ENCODE peak calls at places on chromosomes 3 and 15, in nine cellular contexts. W, U, D, J, A, B, H, Q and F are unnamed samples.

GRCh38 chr3:66068255-66068654 is 29.5 kb upstream of the MAGI1 start:
- DNase-seq in W (no peak), B (no peak), H (no peak), D (no peak), Q (no peak), U (no peak), A (no peak), J (no peak), F (no peak)

GRCh38 chr15:51380999-51381806 is 39.7 kb downstream of the GLDN start:
- DNase-seq in J (peak), A (peak), Q (no peak), U (no peak), W (peak), H (peak), D (peak), B (peak), F (no peak)

GRCh38 chr3:161263057-161263456 is 41.9 kb downstream of the NMD3 start:
- DNase-seq in B (no peak), D (no peak), W (peak), U (no peak), H (no peak), Q (no peak), A (no peak), J (no peak), F (no peak)

GRCh38 chr15:81869161-81869928 is 176.5 kb downstream of the MEX3B start:
- DNase-seq in Q (no peak), W (no peak), B (no peak), A (no peak), H (no peak), J (no peak), D (no peak), U (no peak), F (no peak)

GRCh38 chr15:65033659-65034269 is 4.3 kb upstream of the MTFMT start:
- DNase-seq in D (no peak), B (peak), W (peak), H (peak), A (no peak), J (no peak), Q (no peak), U (no peak), F (no peak)

GRCh38 chr15:95298729-95299128 is 1031.8 kb upstream of the NR2F2 start:
- DNase-seq in W (no peak), Q (no peak), U (no peak), J (no peak), D (no peak), H (no peak), B (no peak), A (no peak), F (no peak)

GRCh38 chr3:49222002-49222401 is 50.6 kb downstream of the KLHDC8B start:
- DNase-seq in Q (no peak), A (no peak), J (no peak), H (no peak), W (no peak), D (no peak), U (no peak), B (no peak), F (no peak)

GRCh38 chr3:178485756-178486155 is 50.5 kb upstream of the KCNMB2 start:
- DNase-seq in U (no peak), A (no peak), Q (no peak), D (no peak), J (no peak), B (no peak), W (peak), H (no peak), F (no peak)

GRCh38 chr3:89971329-89971728 is 863.9 kb downstream of the EPHA3 start:
- DNase-seq in U (no peak), B (no peak), A (no peak), H (no peak), J (no peak), Q (no peak), D (no peak), W (no peak), F (no peak)

GRCh38 chr3:67870477-67870876 is 216.1 kb upstream of the SUCLG2 start:
- DNase-seq in J (no peak), B (no peak), A (no peak), H (no peak), Q (no peak), U (no peak), W (no peak), D (no peak), F (no peak)

GRCh38 chr3:72395654-72396415 is 452.4 kb downstream of the SHQ1 start:
- DNase-seq in D (no peak), B (no peak), U (no peak), W (no peak), H (no peak), Q (no peak), A (no peak), J (no peak), F (no peak)

GRCh38 chr3:40487172-40487571 is 10.2 kb downstream of the ZNF619 start:
- DNase-seq in D (no peak), W (no peak), H (no peak), B (no peak), Q (no peak), J (no peak), A (no peak), U (no peak), F (no peak)

GRCh38 chr15:97502038-97502437 is 458.5 kb upstream of the ARRDC4 start:
- DNase-seq in B (no peak), U (no peak), J (no peak), D (no peak), A (no peak), H (no peak), W (peak), Q (no peak), F (no peak)

GRCh38 chr3:149717391-149718056 is 34.8 kb downstream of the COMMD2 start:
- DNase-seq in A (peak), B (peak), W (peak), J (peak), U (peak), H (peak), D (no peak), Q (no peak), F (no peak)

GRCh38 chr15:35061171-35062163 is 23.6 kb downstream of the NANOGP8 start:
- DNase-seq in J (no peak), D (no peak), B (peak), Q (no peak), H (no peak), A (no peak), W (peak), U (peak), F (no peak)

GRCh38 chr15:73349191-73349590 is 19.6 kb downstream of the HCN4 start:
- DNase-seq in J (no peak), B (no peak), A (no peak), U (no peak), W (no peak), H (no peak), Q (no peak), D (no peak), F (no peak)

GRCh38 chr15:73355866-73356265 is 12.9 kb downstream of the HCN4 start:
- DNase-seq in W (no peak), J (no peak), U (no peak), A (no peak), Q (no peak), B (no peak), D (no peak), H (no peak), F (no peak)

GRCh38 chr15:73357999-73358665 is 10.6 kb downstream of the HCN4 start:
- DNase-seq in U (no peak), Q (no peak), A (no peak), H (peak), B (no peak), W (no peak), J (no peak), D (no peak), F (no peak)

GRCh38 chr15:73352082-73352481 is 16.7 kb downstream of the HCN4 start:
- DNase-seq in Q (no peak), U (no peak), A (no peak), B (no peak), H (no peak), D (no peak), J (no peak), W (no peak), F (no peak)

GRCh38 chr15:73353734-73354133 is 15.0 kb downstream of the HCN4 start:
- DNase-seq in Q (no peak), U (no peak), D (no peak), A (no peak), W (no peak), B (no peak), J (no peak), H (no peak), F (no peak)
- TF ChIP-seq CTCF in Q (no peak), U (no peak), D (no peak), A (no peak), W (no peak), B (no peak), J (no peak), H (no peak), F (no peak)

DNA sequence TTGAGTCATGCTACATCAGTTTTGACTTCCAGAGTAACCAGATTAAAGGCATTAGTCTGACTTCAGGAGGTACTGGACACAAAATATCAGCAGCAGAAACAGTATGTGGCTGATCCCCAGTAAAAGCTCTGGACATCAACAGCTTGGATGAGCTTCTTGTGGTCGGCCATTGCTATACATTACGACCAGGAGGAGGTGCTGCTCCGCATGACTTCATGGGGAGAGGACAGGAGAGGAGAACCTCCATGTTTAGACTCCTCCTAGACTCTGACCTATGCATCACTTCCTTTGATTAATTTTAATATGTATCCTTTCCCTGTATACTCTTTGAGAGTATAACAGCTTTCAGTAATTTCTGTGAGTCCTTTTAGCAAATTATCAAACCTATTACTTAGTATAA is 285.6 kb upstream of the ARHGEF26 start:
- DNase-seq in D (no peak), A (no peak), U (no peak), J (no peak), B (no peak), W (no peak), Q (no peak), H (no peak), F (no peak)
- TF ChIP-seq CTCF in D (no peak), A (no peak), U (no peak), J (no peak), B (peak), W (no peak), Q (no peak), H (no peak), F (no peak)

GRCh38 chr15:99564221-99565030 is 1.4 kb upstream of the MEF2A start:
- DNase-seq in U (peak), W (peak), B (peak), J (no peak), Q (no peak), D (no peak), H (peak), A (peak), F (no peak)

GRCh38 chr15:99566157-99566900 is 545 bp downstream of the MEF2A start:
- DNase-seq in J (peak), Q (peak), U (peak), H (no peak), B (peak), A (peak), W (no peak), D (peak), F (no peak)

GRCh38 chr15:99565031-99565280 is 828 bp upstream of the MEF2A start:
- DNase-seq in A (no peak), D (peak), J (no peak), B (peak), Q (no peak), W (no peak), H (no peak), U (no peak), F (no peak)

GRCh38 chr15:99568548-99569352 is 3.0 kb downstream of the MEF2A start:
- DNase-seq in B (no peak), J (no peak), W (peak), H (no peak), D (no peak), U (no peak), Q (no peak), A (no peak), F (no peak)

GRCh38 chr15:99565281-99566156 is at the start of gene MEF2A:
- DNase-seq in W (peak), U (peak), Q (peak), B (peak), H (peak), A (peak), J (peak), D (peak), F (peak)
- TF ChIP-seq CTCF in W (no peak), U (no peak), Q (no peak), B (no peak), H (no peak), A (no peak), J (no peak), D (no peak), F (no peak)

GRCh38 chr3:4355401-4356224 is 52.4 kb downstream of the SETMAR start:
- DNase-seq in A (peak), U (peak), H (peak), J (no peak), B (no peak), W (no peak), D (no peak), Q (no peak), F (no peak)
- TF ChIP-seq CTCF in A (no peak), U (no peak), H (no peak), J (no peak), B (no peak), W (no peak), D (no peak), Q (no peak), F (no peak)

GRCh38 chr3:153180860-153181372 is 18.9 kb downstream of the RAP2B start:
- DNase-seq in B (no peak), D (no peak), H (no peak), Q (no peak), U (no peak), W (no peak), J (no peak), A (no peak), F (no peak)

GRCh38 chr3:153173758-153174516 is 11.9 kb downstream of the RAP2B start:
- DNase-seq in J (no peak), D (no peak), H (peak), A (no peak), W (peak), Q (no peak), B (no peak), U (no peak), F (no peak)

GRCh38 chr3:153172796-153173757 is 11.1 kb downstream of the RAP2B start:
- DNase-seq in J (no peak), A (no peak), Q (no peak), W (no peak), D (no peak), B (peak), U (no peak), H (no peak), F (no peak)

GRCh38 chr3:153171918-153172317 is 9.9 kb downstream of the RAP2B start:
- DNase-seq in U (no peak), H (no peak), D (no peak), J (no peak), A (no peak), Q (no peak), W (no peak), B (no peak), F (no peak)

GRCh38 chr3:153176197-153176596 is 14.2 kb downstream of the RAP2B start:
- DNase-seq in B (no peak), U (no peak), D (no peak), Q (no peak), W (no peak), J (no peak), A (no peak), H (no peak), F (no peak)
- TF ChIP-seq CTCF in B (no peak), U (no peak), D (no peak), Q (no peak), W (no peak), J (no peak), A (no peak), H (no peak), F (no peak)

DNA sequence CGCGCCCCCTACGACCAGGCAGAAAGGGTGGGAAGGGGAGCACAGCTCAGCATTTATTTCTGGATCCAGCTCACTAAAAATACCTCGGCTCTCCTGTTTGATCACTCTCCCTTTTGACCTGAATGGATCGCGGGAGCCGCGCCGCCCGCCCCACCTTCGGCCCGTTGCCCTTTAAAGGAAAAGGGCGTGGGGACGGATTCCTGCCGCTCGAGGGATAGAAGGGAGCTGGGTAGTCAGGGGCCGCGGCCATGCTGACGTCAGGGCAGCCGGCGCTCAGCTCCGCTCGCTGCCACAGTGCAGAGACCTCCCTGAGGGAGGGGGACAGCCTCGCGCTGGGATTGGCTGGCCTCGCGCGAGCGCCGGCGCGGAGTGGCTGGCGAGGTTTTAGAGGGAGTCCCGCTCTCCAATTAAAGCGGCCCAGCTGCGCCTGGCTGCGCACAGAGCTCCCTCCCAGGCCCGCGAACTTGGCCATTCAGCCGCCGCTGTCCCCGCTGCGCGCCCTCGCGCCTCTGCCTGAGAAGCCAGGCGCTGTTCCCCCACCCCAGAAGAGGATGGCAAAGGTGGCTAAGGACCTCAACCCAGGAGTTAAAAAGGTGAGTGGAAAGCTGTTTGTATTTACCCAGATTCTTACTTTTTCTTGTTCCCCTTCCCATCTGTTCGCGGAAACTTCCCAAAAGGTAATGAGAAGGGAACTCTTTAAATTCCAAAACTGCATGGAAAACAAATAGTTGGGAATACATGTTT is at the start of gene LMCD1:
- DNase-seq in B (peak), U (peak), Q (peak), H (peak), J (peak), W (peak), D (peak), A (peak), F (peak)
- TF ChIP-seq CTCF in B (no peak), U (peak), Q (peak), H (peak), J (no peak), W (no peak), D (no peak), A (peak), F (peak)

GRCh38 chr3:185966655-185967054 is 28.8 kb upstream of the TRA2B start:
- DNase-seq in U (no peak), B (no peak), H (peak), J (no peak), A (no peak), Q (no peak), D (no peak), W (no peak), F (no peak)
- TF ChIP-seq CTCF in U (no peak), B (no peak), H (no peak), J (no peak), A (no peak), Q (no peak), D (no peak), W (no peak), F (no peak)